ENCODE peak calls at places on chromosome 6, in eight cellular contexts. One of them, this sample, is unnamed.

GRCh38 chr6:144578385-144579350 is 293.5 kb downstream of the UTRN start:
- DNase-seq in HL-60: no peak
- DNase-seq in stomach: no peak
- DNase-seq in transverse colon: no peak
- DNase-seq in endothelial cell of umbilical vein: no peak
- DNase-seq in upper lobe of left lung: no peak
- DNase-seq in HCT116: no peak
- DNase-seq in suprapubic skin: no peak
- DNase-seq in this sample: no peak

GRCh38 chr6:22145823-22146379 is 150.9 kb downstream of the PRL start:
- DNase-seq in HL-60: peak
- DNase-seq in stomach: no peak
- DNase-seq in transverse colon: no peak
- DNase-seq in endothelial cell of umbilical vein: peak
- DNase-seq in upper lobe of left lung: no peak
- DNase-seq in HCT116: no peak
- DNase-seq in suprapubic skin: peak
- DNase-seq in this sample: peak

GRCh38 chr6:143194095-143194589 is 133.5 kb downstream of the AIG1 start:
- DNase-seq in HL-60: no peak
- DNase-seq in stomach: no peak
- DNase-seq in transverse colon: no peak
- DNase-seq in endothelial cell of umbilical vein: no peak
- DNase-seq in upper lobe of left lung: no peak
- DNase-seq in HCT116: no peak
- DNase-seq in suprapubic skin: no peak
- DNase-seq in this sample: no peak

GRCh38 chr6:142008776-142009175 is 123.9 kb upstream of the GJE1 start:
- DNase-seq in HL-60: no peak
- DNase-seq in stomach: no peak
- DNase-seq in transverse colon: no peak
- DNase-seq in endothelial cell of umbilical vein: no peak
- DNase-seq in upper lobe of left lung: no peak
- DNase-seq in HCT116: peak
- DNase-seq in suprapubic skin: no peak
- DNase-seq in this sample: no peak

GRCh38 chr6:135941275-135941674 is 89.8 kb downstream of the PDE7B start:
- DNase-seq in HL-60: no peak
- DNase-seq in stomach: no peak
- DNase-seq in transverse colon: no peak
- DNase-seq in endothelial cell of umbilical vein: no peak
- DNase-seq in upper lobe of left lung: no peak
- DNase-seq in HCT116: no peak
- DNase-seq in suprapubic skin: no peak
- DNase-seq in this sample: no peak

GRCh38 chr6:56802570-56802969 is 152.3 kb upstream of the BEND6 start:
- DNase-seq in HL-60: no peak
- DNase-seq in stomach: no peak
- DNase-seq in transverse colon: no peak
- DNase-seq in endothelial cell of umbilical vein: peak
- DNase-seq in upper lobe of left lung: no peak
- DNase-seq in HCT116: no peak
- DNase-seq in suprapubic skin: no peak
- DNase-seq in this sample: peak

GRCh38 chr6:118825661-118826060 is 68.3 kb upstream of the ASF1A start:
- DNase-seq in HL-60: no peak
- DNase-seq in stomach: no peak
- DNase-seq in transverse colon: no peak
- DNase-seq in endothelial cell of umbilical vein: no peak
- DNase-seq in upper lobe of left lung: no peak
- DNase-seq in HCT116: no peak
- DNase-seq in suprapubic skin: no peak
- DNase-seq in this sample: no peak

GRCh38 chr6:113855500-113856010 is 1.6 kb upstream of the MARCKS start:
- DNase-seq in HL-60: peak
- DNase-seq in stomach: no peak
- DNase-seq in transverse colon: peak
- DNase-seq in endothelial cell of umbilical vein: peak
- DNase-seq in upper lobe of left lung: no peak
- DNase-seq in HCT116: no peak
- DNase-seq in suprapubic skin: peak
- DNase-seq in this sample: no peak

GRCh38 chr6:122735618-122736017 is 43.9 kb upstream of the FABP7 start:
- DNase-seq in HL-60: no peak
- DNase-seq in stomach: no peak
- DNase-seq in transverse colon: no peak
- DNase-seq in endothelial cell of umbilical vein: no peak
- DNase-seq in upper lobe of left lung: no peak
- DNase-seq in HCT116: no peak
- DNase-seq in suprapubic skin: no peak
- DNase-seq in this sample: no peak

GRCh38 chr6:45548657-45549515 is 171.2 kb upstream of the SUPT3H start:
- DNase-seq in HL-60: no peak
- DNase-seq in stomach: no peak
- DNase-seq in transverse colon: peak
- DNase-seq in endothelial cell of umbilical vein: no peak
- DNase-seq in upper lobe of left lung: no peak
- DNase-seq in HCT116: no peak
- DNase-seq in suprapubic skin: no peak
- DNase-seq in this sample: no peak

GRCh38 chr6:42394151-42394550 is 57.6 kb downstream of the TRERF1 start:
- DNase-seq in HL-60: no peak
- DNase-seq in stomach: no peak
- DNase-seq in transverse colon: no peak
- DNase-seq in endothelial cell of umbilical vein: no peak
- DNase-seq in upper lobe of left lung: no peak
- DNase-seq in HCT116: no peak
- DNase-seq in suprapubic skin: no peak
- DNase-seq in this sample: no peak

GRCh38 chr6:93474733-93475179 is 55.4 kb upstream of the EPHA7 start:
- DNase-seq in HL-60: no peak
- DNase-seq in stomach: no peak
- DNase-seq in transverse colon: peak
- DNase-seq in endothelial cell of umbilical vein: no peak
- DNase-seq in upper lobe of left lung: no peak
- DNase-seq in HCT116: no peak
- DNase-seq in suprapubic skin: no peak
- DNase-seq in this sample: no peak

GRCh38 chr6:5644523-5645183 is 362.1 kb downstream of the NRN1 start:
- DNase-seq in HL-60: no peak
- DNase-seq in stomach: no peak
- DNase-seq in transverse colon: no peak
- DNase-seq in endothelial cell of umbilical vein: no peak
- DNase-seq in upper lobe of left lung: no peak
- DNase-seq in HCT116: no peak
- DNase-seq in suprapubic skin: no peak
- DNase-seq in this sample: no peak

GRCh38 chr6:169843110-169843509 is 91.7 kb downstream of the ERMARD start:
- DNase-seq in HL-60: no peak
- DNase-seq in stomach: peak
- DNase-seq in transverse colon: no peak
- DNase-seq in endothelial cell of umbilical vein: no peak
- DNase-seq in upper lobe of left lung: no peak
- DNase-seq in HCT116: no peak
- DNase-seq in suprapubic skin: no peak
- DNase-seq in this sample: no peak

GRCh38 chr6:138570716-138571020 is 71.4 kb upstream of the NHSL1 start:
- DNase-seq in HL-60: no peak
- DNase-seq in stomach: no peak
- DNase-seq in transverse colon: no peak
- DNase-seq in endothelial cell of umbilical vein: peak
- DNase-seq in upper lobe of left lung: no peak
- DNase-seq in HCT116: no peak
- DNase-seq in suprapubic skin: no peak
- DNase-seq in this sample: no peak

GRCh38 chr6:84052204-84052882 is 18.8 kb downstream of the MRAP2 start:
- DNase-seq in HL-60: no peak
- DNase-seq in stomach: no peak
- DNase-seq in transverse colon: no peak
- DNase-seq in endothelial cell of umbilical vein: peak
- DNase-seq in upper lobe of left lung: no peak
- DNase-seq in HCT116: no peak
- DNase-seq in suprapubic skin: no peak
- DNase-seq in this sample: no peak

GRCh38 chr6:106927531-106928398 is 46.8 kb downstream of the CD24 start:
- DNase-seq in HL-60: peak
- DNase-seq in stomach: peak
- DNase-seq in transverse colon: peak
- DNase-seq in endothelial cell of umbilical vein: peak
- DNase-seq in upper lobe of left lung: no peak
- DNase-seq in HCT116: no peak
- DNase-seq in suprapubic skin: no peak
- DNase-seq in this sample: peak

GRCh38 chr6:9456241-9456658 is 958.6 kb downstream of the TFAP2A start:
- DNase-seq in HL-60: no peak
- DNase-seq in stomach: no peak
- DNase-seq in transverse colon: no peak
- DNase-seq in endothelial cell of umbilical vein: no peak
- DNase-seq in upper lobe of left lung: no peak
- DNase-seq in HCT116: no peak
- DNase-seq in suprapubic skin: no peak
- DNase-seq in this sample: no peak
- TF ChIP-seq POLR2AphosphoS5 in HL-60: no peak
- TF ChIP-seq POLR2AphosphoS5 in stomach: no peak
- TF ChIP-seq POLR2AphosphoS5 in transverse colon: no peak
- TF ChIP-seq POLR2AphosphoS5 in endothelial cell of umbilical vein: no peak
- TF ChIP-seq POLR2AphosphoS5 in upper lobe of left lung: no peak
- TF ChIP-seq POLR2AphosphoS5 in HCT116: no peak
- TF ChIP-seq POLR2AphosphoS5 in suprapubic skin: no peak
- TF ChIP-seq POLR2AphosphoS5 in this sample: no peak

GRCh38 chr6:29295623-29296022 is 5.9 kb upstream of the OR14J1 start:
- DNase-seq in HL-60: no peak
- DNase-seq in stomach: no peak
- DNase-seq in transverse colon: no peak
- DNase-seq in endothelial cell of umbilical vein: no peak
- DNase-seq in upper lobe of left lung: no peak
- DNase-seq in HCT116: no peak
- DNase-seq in suprapubic skin: no peak
- DNase-seq in this sample: no peak
- TF ChIP-seq POLR2AphosphoS5 in HL-60: no peak
- TF ChIP-seq POLR2AphosphoS5 in stomach: no peak
- TF ChIP-seq POLR2AphosphoS5 in transverse colon: no peak
- TF ChIP-seq POLR2AphosphoS5 in endothelial cell of umbilical vein: no peak
- TF ChIP-seq POLR2AphosphoS5 in upper lobe of left lung: no peak
- TF ChIP-seq POLR2AphosphoS5 in HCT116: no peak
- TF ChIP-seq POLR2AphosphoS5 in suprapubic skin: no peak
- TF ChIP-seq POLR2AphosphoS5 in this sample: no peak

DNA sequence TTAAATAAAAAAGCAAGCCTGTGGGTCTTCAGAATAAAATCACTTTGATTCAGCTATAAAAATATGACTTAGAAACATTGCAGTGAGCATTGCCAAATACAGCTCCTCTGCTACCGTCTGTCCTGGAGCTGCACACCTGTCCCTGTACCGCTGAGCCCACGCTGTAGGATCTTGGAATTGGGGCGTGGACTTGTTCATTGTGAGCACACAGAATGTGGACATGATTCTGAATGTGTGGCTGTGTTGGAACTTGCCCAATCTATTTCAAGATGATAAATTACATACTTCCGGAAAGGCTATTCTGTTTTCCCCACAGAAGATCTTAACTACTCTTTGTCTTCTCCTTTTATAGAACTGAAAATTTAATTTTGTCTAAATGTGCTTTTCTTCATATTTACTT is 107.3 kb downstream of the UST start:
- DNase-seq in HL-60: no peak
- DNase-seq in stomach: no peak
- DNase-seq in transverse colon: no peak
- DNase-seq in endothelial cell of umbilical vein: no peak
- DNase-seq in upper lobe of left lung: no peak
- DNase-seq in HCT116: no peak
- DNase-seq in suprapubic skin: no peak
- DNase-seq in this sample: no peak
- TF ChIP-seq POLR2AphosphoS5 in HL-60: no peak
- TF ChIP-seq POLR2AphosphoS5 in stomach: no peak
- TF ChIP-seq POLR2AphosphoS5 in transverse colon: no peak
- TF ChIP-seq POLR2AphosphoS5 in endothelial cell of umbilical vein: no peak
- TF ChIP-seq POLR2AphosphoS5 in upper lobe of left lung: no peak
- TF ChIP-seq POLR2AphosphoS5 in HCT116: no peak
- TF ChIP-seq POLR2AphosphoS5 in suprapubic skin: no peak
- TF ChIP-seq POLR2AphosphoS5 in this sample: no peak

DNA sequence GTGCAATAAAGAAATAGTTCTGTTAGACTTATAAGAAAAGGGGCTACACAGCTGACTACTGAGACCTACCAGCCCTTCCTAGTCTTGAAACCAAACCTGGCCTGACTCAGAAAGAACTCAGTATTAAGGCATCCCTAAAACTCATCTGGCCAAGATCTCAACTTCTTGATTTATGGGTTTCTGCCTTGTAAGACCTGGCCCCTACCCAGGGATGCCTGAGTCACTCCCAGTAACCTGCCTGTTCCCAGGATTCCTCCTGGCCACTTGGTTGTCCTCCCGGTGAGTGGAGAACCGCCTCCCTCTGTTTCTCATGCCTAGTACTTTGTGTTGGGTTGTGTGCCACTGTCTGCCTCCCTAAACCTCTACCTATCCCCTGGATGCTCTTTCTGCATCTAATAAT is 189.4 kb upstream of the PREP start:
- DNase-seq in HL-60: no peak
- DNase-seq in stomach: no peak
- DNase-seq in transverse colon: no peak
- DNase-seq in endothelial cell of umbilical vein: no peak
- DNase-seq in upper lobe of left lung: no peak
- DNase-seq in HCT116: peak
- DNase-seq in suprapubic skin: no peak
- DNase-seq in this sample: no peak
- TF ChIP-seq POLR2AphosphoS5 in HL-60: no peak
- TF ChIP-seq POLR2AphosphoS5 in stomach: no peak
- TF ChIP-seq POLR2AphosphoS5 in transverse colon: no peak
- TF ChIP-seq POLR2AphosphoS5 in endothelial cell of umbilical vein: no peak
- TF ChIP-seq POLR2AphosphoS5 in upper lobe of left lung: no peak
- TF ChIP-seq POLR2AphosphoS5 in HCT116: no peak
- TF ChIP-seq POLR2AphosphoS5 in suprapubic skin: no peak
- TF ChIP-seq POLR2AphosphoS5 in this sample: no peak

GRCh38 chr6:28884423-28885148 is 39.2 kb downstream of the TRIM27 start:
- DNase-seq in HL-60: peak
- DNase-seq in stomach: no peak
- DNase-seq in transverse colon: no peak
- DNase-seq in endothelial cell of umbilical vein: no peak
- DNase-seq in upper lobe of left lung: no peak
- DNase-seq in HCT116: no peak
- DNase-seq in suprapubic skin: no peak
- DNase-seq in this sample: no peak

GRCh38 chr6:28880519-28880893 is 43.3 kb downstream of the TRIM27 start:
- DNase-seq in HL-60: no peak
- DNase-seq in stomach: no peak
- DNase-seq in transverse colon: no peak
- DNase-seq in endothelial cell of umbilical vein: no peak
- DNase-seq in upper lobe of left lung: no peak
- DNase-seq in HCT116: no peak
- DNase-seq in suprapubic skin: no peak
- DNase-seq in this sample: no peak

GRCh38 chr6:28885149-28885738 is 38.5 kb downstream of the TRIM27 start:
- DNase-seq in HL-60: no peak
- DNase-seq in stomach: no peak
- DNase-seq in transverse colon: no peak
- DNase-seq in endothelial cell of umbilical vein: no peak
- DNase-seq in upper lobe of left lung: no peak
- DNase-seq in HCT116: no peak
- DNase-seq in suprapubic skin: no peak
- DNase-seq in this sample: no peak

GRCh38 chr6:28876702-28877101 is 47.1 kb downstream of the TRIM27 start:
- DNase-seq in HL-60: no peak
- DNase-seq in stomach: no peak
- DNase-seq in transverse colon: no peak
- DNase-seq in endothelial cell of umbilical vein: no peak
- DNase-seq in upper lobe of left lung: no peak
- DNase-seq in HCT116: no peak
- DNase-seq in suprapubic skin: no peak
- DNase-seq in this sample: no peak

GRCh38 chr6:28880894-28881780 is 42.6 kb downstream of the TRIM27 start:
- DNase-seq in HL-60: peak
- DNase-seq in stomach: peak
- DNase-seq in transverse colon: peak
- DNase-seq in endothelial cell of umbilical vein: peak
- DNase-seq in upper lobe of left lung: peak
- DNase-seq in HCT116: peak
- DNase-seq in suprapubic skin: no peak
- DNase-seq in this sample: no peak
- TF ChIP-seq POLR2AphosphoS5 in HL-60: no peak
- TF ChIP-seq POLR2AphosphoS5 in stomach: no peak
- TF ChIP-seq POLR2AphosphoS5 in transverse colon: no peak
- TF ChIP-seq POLR2AphosphoS5 in endothelial cell of umbilical vein: no peak
- TF ChIP-seq POLR2AphosphoS5 in upper lobe of left lung: no peak
- TF ChIP-seq POLR2AphosphoS5 in HCT116: no peak
- TF ChIP-seq POLR2AphosphoS5 in suprapubic skin: no peak
- TF ChIP-seq POLR2AphosphoS5 in this sample: no peak

This sample was measured in SK-N-MC.